ENCODE peak calls at places on chromosomes 16 and 17, in nine cellular contexts. S is pancreas; D is thoracic aorta; H is EL; O is non-pigmented ciliary epithelial cell; B is NCI-H2171; F is Ammon's horn; J is activated CD4-positive, alpha-beta T cell treated with anti-CD3 and anti-CD28 coated beads, Interleukin-2, amount 50 U/mL, for 48 hours; A is sciatic nerve. U is an unnamed sample.
A peak's percentile ranks its signal among the peaks of the same experiment; 100 is the strongest.

GRCh38 chr16:19488213-19488640 is 33.7 kb downstream of the GDE1 start:
- DNase-seq in B (no peak), A (no peak), H (no peak), D (no peak), S (no peak), F (no peak), J (no peak), O (no peak), U (no peak)

GRCh38 chr16:13402601-13403000 is 501.2 kb downstream of the SHISA9 start:
- DNase-seq in B (no peak), S (no peak), F (no peak), O (no peak), A (no peak), D (no peak), J (no peak), H (no peak), U (no peak)

GRCh38 chr16:85699224-85699558 is 10.4 kb upstream of the GINS2 start:
- DNase-seq in J (no peak), B (no peak), O (no peak), F (no peak), S (no peak), D (no peak), A (no peak), H (no peak), U (no peak)

GRCh38 chr16:66800856-66801255 is 528 bp downstream of the TERB1 start:
- DNase-seq in H (no peak), B (no peak), J (no peak), F (no peak), A (no peak), S (no peak), O (no peak), D (no peak), U (no peak)

GRCh38 chr16:57148481-57148880 is 37.4 kb downstream of the PSME3IP1 start:
- DNase-seq in D (no peak), F (no peak), B (no peak), O (no peak), H (no peak), J (no peak), A (peak; percentile 45), S (peak; percentile 10), U (no peak)

GRCh38 chr16:53511403-53512280 is 8.6 kb upstream of the AKTIP start:
- DNase-seq in B (no peak), O (no peak), S (no peak), D (no peak), A (no peak), F (no peak), J (no peak), H (no peak), U (no peak)

GRCh38 chr17:41793749-41794602 is 7.5 kb upstream of the JUP start:
- DNase-seq in A (no peak), D (no peak), B (no peak), O (no peak), J (no peak), F (no peak), H (no peak), S (no peak), U (no peak)

GRCh38 chr16:72191551-72191950 is 19.6 kb upstream of the PMFBP1 start:
- DNase-seq in D (no peak), J (no peak), F (no peak), B (peak; percentile 90), A (no peak), S (no peak), O (no peak), H (no peak), U (no peak)

GRCh38 chr16:3857189-3858013 is 23.1 kb downstream of the CREBBP start:
- DNase-seq in D (no peak), A (no peak), F (peak; percentile 69), J (no peak), S (no peak), B (no peak), O (no peak), H (peak; percentile 48), U (no peak)

GRCh38 chr16:81335669-81336068 is 20.9 kb downstream of the GAN start:
- DNase-seq in F (no peak), B (no peak), S (no peak), O (no peak), J (peak; percentile 58), D (no peak), H (no peak), A (no peak), U (no peak)

GRCh38 chr16:82852388-82852998 is 225.7 kb downstream of the CDH13 start:
- DNase-seq in S (no peak), A (no peak), B (no peak), J (no peak), D (no peak), F (no peak), H (no peak), O (no peak), U (no peak)